ENCODE peak calls at places on chromosomes 2 and 18, in five cellular contexts. One of them, this sample, is unnamed.

GRCh38 chr2:1400943-1401735 is 12.1 kb upstream of the TPO start:
- DNase-seq in globus pallidus: no peak
- DNase-seq in effector memory CD8-positive, alpha-beta T cell: no peak
- DNase-seq in stimulated activated CD4-positive, alpha-beta T cell treated with anti-CD3 and anti-CD28 coated beads, Interleukin-15, amount 100 ng/mL, for 24 hours: no peak
- DNase-seq in mesothelial cell of epicardium: no peak
- DNase-seq in this sample: no peak

GRCh38 chr2:146527166-146527565 is 1317.7 kb upstream of the ACVR2A start:
- DNase-seq in effector memory CD8-positive, alpha-beta T cell: no peak
- DNase-seq in stimulated activated CD4-positive, alpha-beta T cell treated with anti-CD3 and anti-CD28 coated beads, Interleukin-15, amount 100 ng/mL, for 24 hours: no peak
- DNase-seq in mesothelial cell of epicardium: no peak
- DNase-seq in globus pallidus: no peak
- DNase-seq in this sample: no peak

GRCh38 chr2:241112592-241112991 is 10.5 kb upstream of the MTERF4 start:
- DNase-seq in stimulated activated CD4-positive, alpha-beta T cell treated with anti-CD3 and anti-CD28 coated beads, Interleukin-15, amount 100 ng/mL, for 24 hours: peak; percentile 67
- DNase-seq in mesothelial cell of epicardium: no peak
- DNase-seq in globus pallidus: no peak
- DNase-seq in effector memory CD8-positive, alpha-beta T cell: peak; percentile 6
- DNase-seq in this sample: peak; percentile 57

GRCh38 chr2:85865539-85866164 is 23.1 kb downstream of the ST3GAL5 start:
- DNase-seq in stimulated activated CD4-positive, alpha-beta T cell treated with anti-CD3 and anti-CD28 coated beads, Interleukin-15, amount 100 ng/mL, for 24 hours: peak; percentile 60
- DNase-seq in globus pallidus: no peak
- DNase-seq in effector memory CD8-positive, alpha-beta T cell: no peak
- DNase-seq in mesothelial cell of epicardium: no peak
- DNase-seq in this sample: no peak

GRCh38 chr18:4203525-4203924 is 251.6 kb downstream of the DLGAP1 start:
- DNase-seq in globus pallidus: no peak
- DNase-seq in mesothelial cell of epicardium: no peak
- DNase-seq in effector memory CD8-positive, alpha-beta T cell: no peak
- DNase-seq in stimulated activated CD4-positive, alpha-beta T cell treated with anti-CD3 and anti-CD28 coated beads, Interleukin-15, amount 100 ng/mL, for 24 hours: no peak
- DNase-seq in this sample: no peak

GRCh38 chr2:95298471-95299111 is 1.4 kb downstream of the KCNIP3 start:
- DNase-seq in stimulated activated CD4-positive, alpha-beta T cell treated with anti-CD3 and anti-CD28 coated beads, Interleukin-15, amount 100 ng/mL, for 24 hours: no peak
- DNase-seq in mesothelial cell of epicardium: no peak
- DNase-seq in effector memory CD8-positive, alpha-beta T cell: no peak
- DNase-seq in globus pallidus: no peak
- DNase-seq in this sample: no peak

GRCh38 chr2:72127401-72128058 is 20.1 kb downstream of the CYP26B1 start:
- DNase-seq in mesothelial cell of epicardium: peak; percentile 55
- DNase-seq in globus pallidus: no peak
- DNase-seq in stimulated activated CD4-positive, alpha-beta T cell treated with anti-CD3 and anti-CD28 coated beads, Interleukin-15, amount 100 ng/mL, for 24 hours: no peak
- DNase-seq in effector memory CD8-positive, alpha-beta T cell: no peak
- DNase-seq in this sample: no peak

GRCh38 chr18:75125359-75126331 is 83.3 kb downstream of the PTGR3 start:
- DNase-seq in effector memory CD8-positive, alpha-beta T cell: no peak
- DNase-seq in globus pallidus: no peak
- DNase-seq in stimulated activated CD4-positive, alpha-beta T cell treated with anti-CD3 and anti-CD28 coated beads, Interleukin-15, amount 100 ng/mL, for 24 hours: no peak
- DNase-seq in mesothelial cell of epicardium: peak; percentile 31
- DNase-seq in this sample: no peak

GRCh38 chr2:43003702-43004101 is 211.3 kb upstream of the HAAO start:
- DNase-seq in stimulated activated CD4-positive, alpha-beta T cell treated with anti-CD3 and anti-CD28 coated beads, Interleukin-15, amount 100 ng/mL, for 24 hours: no peak
- DNase-seq in effector memory CD8-positive, alpha-beta T cell: no peak
- DNase-seq in mesothelial cell of epicardium: no peak
- DNase-seq in globus pallidus: no peak
- DNase-seq in this sample: no peak

GRCh38 chr2:189783451-189783926 is 650 bp downstream of the ORMDL1 start:
- DNase-seq in stimulated activated CD4-positive, alpha-beta T cell treated with anti-CD3 and anti-CD28 coated beads, Interleukin-15, amount 100 ng/mL, for 24 hours: no peak
- DNase-seq in effector memory CD8-positive, alpha-beta T cell: no peak
- DNase-seq in mesothelial cell of epicardium: no peak
- DNase-seq in globus pallidus: peak; percentile 22
- DNase-seq in this sample: no peak

GRCh38 chr18:48408111-48408726 is 964 bp downstream of the ZBTB7C start:
- DNase-seq in globus pallidus: no peak
- DNase-seq in effector memory CD8-positive, alpha-beta T cell: no peak
- DNase-seq in stimulated activated CD4-positive, alpha-beta T cell treated with anti-CD3 and anti-CD28 coated beads, Interleukin-15, amount 100 ng/mL, for 24 hours: peak; percentile 17
- DNase-seq in mesothelial cell of epicardium: peak; percentile 46
- DNase-seq in this sample: no peak

GRCh38 chr2:170812716-170813585 is 3.7 kb upstream of the GAD1 start:
- DNase-seq in effector memory CD8-positive, alpha-beta T cell: no peak
- DNase-seq in stimulated activated CD4-positive, alpha-beta T cell treated with anti-CD3 and anti-CD28 coated beads, Interleukin-15, amount 100 ng/mL, for 24 hours: no peak
- DNase-seq in mesothelial cell of epicardium: no peak
- DNase-seq in globus pallidus: peak; percentile 80
- DNase-seq in this sample: no peak

GRCh38 chr2:1462984-1463383 is 49.7 kb downstream of the TPO start:
- DNase-seq in stimulated activated CD4-positive, alpha-beta T cell treated with anti-CD3 and anti-CD28 coated beads, Interleukin-15, amount 100 ng/mL, for 24 hours: no peak
- DNase-seq in globus pallidus: no peak
- DNase-seq in effector memory CD8-positive, alpha-beta T cell: no peak
- DNase-seq in mesothelial cell of epicardium: no peak
- DNase-seq in this sample: no peak

GRCh38 chr18:48009116-48009825 is 78.8 kb upstream of the SMAD2 start:
- DNase-seq in globus pallidus: no peak
- DNase-seq in stimulated activated CD4-positive, alpha-beta T cell treated with anti-CD3 and anti-CD28 coated beads, Interleukin-15, amount 100 ng/mL, for 24 hours: no peak
- DNase-seq in mesothelial cell of epicardium: no peak
- DNase-seq in effector memory CD8-positive, alpha-beta T cell: no peak
- DNase-seq in this sample: no peak

GRCh38 chr2:165794520-165794882 is 454 bp upstream of the GALNT3 start:
- DNase-seq in stimulated activated CD4-positive, alpha-beta T cell treated with anti-CD3 and anti-CD28 coated beads, Interleukin-15, amount 100 ng/mL, for 24 hours: peak; percentile 70
- DNase-seq in effector memory CD8-positive, alpha-beta T cell: peak; percentile 55
- DNase-seq in mesothelial cell of epicardium: peak; percentile 40
- DNase-seq in globus pallidus: peak; percentile 9
- DNase-seq in this sample: peak; percentile 14

GRCh38 chr2:61937098-61937497 is 31.6 kb downstream of the COMMD1 start:
- DNase-seq in mesothelial cell of epicardium: no peak
- DNase-seq in effector memory CD8-positive, alpha-beta T cell: no peak
- DNase-seq in globus pallidus: no peak
- DNase-seq in stimulated activated CD4-positive, alpha-beta T cell treated with anti-CD3 and anti-CD28 coated beads, Interleukin-15, amount 100 ng/mL, for 24 hours: no peak
- DNase-seq in this sample: no peak

GRCh38 chr18:55477537-55478300 is 110.3 kb downstream of the TCF4 start:
- DNase-seq in stimulated activated CD4-positive, alpha-beta T cell treated with anti-CD3 and anti-CD28 coated beads, Interleukin-15, amount 100 ng/mL, for 24 hours: peak; percentile 6
- DNase-seq in mesothelial cell of epicardium: no peak
- DNase-seq in globus pallidus: peak; percentile 51
- DNase-seq in effector memory CD8-positive, alpha-beta T cell: no peak
- DNase-seq in this sample: peak; percentile 2

GRCh38 chr2:217593732-217594131 is 409.1 kb downstream of the TNS1 start:
- DNase-seq in effector memory CD8-positive, alpha-beta T cell: no peak
- DNase-seq in globus pallidus: no peak
- DNase-seq in mesothelial cell of epicardium: no peak
- DNase-seq in stimulated activated CD4-positive, alpha-beta T cell treated with anti-CD3 and anti-CD28 coated beads, Interleukin-15, amount 100 ng/mL, for 24 hours: no peak
- DNase-seq in this sample: no peak

GRCh38 chr18:14974576-14974975 is 226.6 kb downstream of the ANKRD30B start:
- DNase-seq in effector memory CD8-positive, alpha-beta T cell: no peak
- DNase-seq in stimulated activated CD4-positive, alpha-beta T cell treated with anti-CD3 and anti-CD28 coated beads, Interleukin-15, amount 100 ng/mL, for 24 hours: no peak
- DNase-seq in mesothelial cell of epicardium: no peak
- DNase-seq in globus pallidus: no peak
- DNase-seq in this sample: no peak

GRCh38 chr18:42976869-42977268 is 138.6 kb downstream of the RIT2 start:
- DNase-seq in stimulated activated CD4-positive, alpha-beta T cell treated with anti-CD3 and anti-CD28 coated beads, Interleukin-15, amount 100 ng/mL, for 24 hours: no peak
- DNase-seq in mesothelial cell of epicardium: no peak
- DNase-seq in globus pallidus: no peak
- DNase-seq in effector memory CD8-positive, alpha-beta T cell: no peak
- DNase-seq in this sample: no peak

GRCh38 chr2:148194882-148195281 is 174.0 kb downstream of the MBD5 start:
- DNase-seq in stimulated activated CD4-positive, alpha-beta T cell treated with anti-CD3 and anti-CD28 coated beads, Interleukin-15, amount 100 ng/mL, for 24 hours: no peak
- DNase-seq in mesothelial cell of epicardium: no peak
- DNase-seq in globus pallidus: no peak
- DNase-seq in effector memory CD8-positive, alpha-beta T cell: no peak
- DNase-seq in this sample: no peak

GRCh38 chr2:2560374-2561015 is 229.4 kb upstream of the MYT1L start:
- DNase-seq in stimulated activated CD4-positive, alpha-beta T cell treated with anti-CD3 and anti-CD28 coated beads, Interleukin-15, amount 100 ng/mL, for 24 hours: no peak
- DNase-seq in mesothelial cell of epicardium: no peak
- DNase-seq in effector memory CD8-positive, alpha-beta T cell: no peak
- DNase-seq in globus pallidus: no peak
- DNase-seq in this sample: no peak

GRCh38 chr2:44549856-44550255 is 188.1 kb downstream of the CAMKMT start:
- DNase-seq in effector memory CD8-positive, alpha-beta T cell: no peak
- DNase-seq in mesothelial cell of epicardium: no peak
- DNase-seq in stimulated activated CD4-positive, alpha-beta T cell treated with anti-CD3 and anti-CD28 coated beads, Interleukin-15, amount 100 ng/mL, for 24 hours: no peak
- DNase-seq in globus pallidus: no peak
- DNase-seq in this sample: no peak

GRCh38 chr2:62604336-62604735 is 98.3 kb upstream of the TMEM17 start:
- DNase-seq in effector memory CD8-positive, alpha-beta T cell: no peak
- DNase-seq in mesothelial cell of epicardium: no peak
- DNase-seq in stimulated activated CD4-positive, alpha-beta T cell treated with anti-CD3 and anti-CD28 coated beads, Interleukin-15, amount 100 ng/mL, for 24 hours: no peak
- DNase-seq in globus pallidus: no peak
- DNase-seq in this sample: no peak

GRCh38 chr2:161415467-161416293 is 417 bp upstream of the TBR1 start:
- DNase-seq in effector memory CD8-positive, alpha-beta T cell: no peak
- DNase-seq in mesothelial cell of epicardium: peak; percentile 38
- DNase-seq in globus pallidus: no peak
- DNase-seq in stimulated activated CD4-positive, alpha-beta T cell treated with anti-CD3 and anti-CD28 coated beads, Interleukin-15, amount 100 ng/mL, for 24 hours: peak; percentile 31
- DNase-seq in this sample: no peak

GRCh38 chr2:780002-780401 is 102.8 kb upstream of the TMEM18 start:
- DNase-seq in effector memory CD8-positive, alpha-beta T cell: no peak
- DNase-seq in mesothelial cell of epicardium: no peak
- DNase-seq in globus pallidus: no peak
- DNase-seq in stimulated activated CD4-positive, alpha-beta T cell treated with anti-CD3 and anti-CD28 coated beads, Interleukin-15, amount 100 ng/mL, for 24 hours: no peak
- DNase-seq in this sample: no peak

GRCh38 chr2:72999729-73000725 is 71.5 kb downstream of the SFXN5 start:
- DNase-seq in mesothelial cell of epicardium: peak; percentile 36
- DNase-seq in globus pallidus: no peak
- DNase-seq in effector memory CD8-positive, alpha-beta T cell: no peak
- DNase-seq in stimulated activated CD4-positive, alpha-beta T cell treated with anti-CD3 and anti-CD28 coated beads, Interleukin-15, amount 100 ng/mL, for 24 hours: no peak
- DNase-seq in this sample: no peak

GRCh38 chr18:12317664-12318333 is 9.8 kb downstream of the TUBB6 start:
- DNase-seq in mesothelial cell of epicardium: no peak
- DNase-seq in globus pallidus: no peak
- DNase-seq in stimulated activated CD4-positive, alpha-beta T cell treated with anti-CD3 and anti-CD28 coated beads, Interleukin-15, amount 100 ng/mL, for 24 hours: no peak
- DNase-seq in effector memory CD8-positive, alpha-beta T cell: no peak
- DNase-seq in this sample: no peak

GRCh38 chr2:196925445-196925767 is 1.1 kb downstream of the PGAP1 start:
- DNase-seq in stimulated activated CD4-positive, alpha-beta T cell treated with anti-CD3 and anti-CD28 coated beads, Interleukin-15, amount 100 ng/mL, for 24 hours: no peak
- DNase-seq in effector memory CD8-positive, alpha-beta T cell: no peak
- DNase-seq in mesothelial cell of epicardium: no peak
- DNase-seq in globus pallidus: peak; percentile 47
- DNase-seq in this sample: no peak

GRCh38 chr18:12044591-12044990 is 49.1 kb upstream of the ANKRD62 start:
- DNase-seq in effector memory CD8-positive, alpha-beta T cell: no peak
- DNase-seq in stimulated activated CD4-positive, alpha-beta T cell treated with anti-CD3 and anti-CD28 coated beads, Interleukin-15, amount 100 ng/mL, for 24 hours: no peak
- DNase-seq in mesothelial cell of epicardium: no peak
- DNase-seq in globus pallidus: no peak
- DNase-seq in this sample: no peak

GRCh38 chr2:205688417-205689200 is 6.3 kb downstream of the NRP2 start:
- DNase-seq in globus pallidus: no peak
- DNase-seq in stimulated activated CD4-positive, alpha-beta T cell treated with anti-CD3 and anti-CD28 coated beads, Interleukin-15, amount 100 ng/mL, for 24 hours: no peak
- DNase-seq in effector memory CD8-positive, alpha-beta T cell: no peak
- DNase-seq in mesothelial cell of epicardium: no peak
- DNase-seq in this sample: no peak

GRCh38 chr2:188678921-188679320 is 295.3 kb upstream of the COL3A1 start:
- DNase-seq in stimulated activated CD4-positive, alpha-beta T cell treated with anti-CD3 and anti-CD28 coated beads, Interleukin-15, amount 100 ng/mL, for 24 hours: no peak
- DNase-seq in effector memory CD8-positive, alpha-beta T cell: no peak
- DNase-seq in mesothelial cell of epicardium: no peak
- DNase-seq in globus pallidus: no peak
- DNase-seq in this sample: no peak

GRCh38 chr2:162885281-162886070 is 46.9 kb upstream of the KCNH7 start:
- DNase-seq in mesothelial cell of epicardium: no peak
- DNase-seq in stimulated activated CD4-positive, alpha-beta T cell treated with anti-CD3 and anti-CD28 coated beads, Interleukin-15, amount 100 ng/mL, for 24 hours: no peak
- DNase-seq in effector memory CD8-positive, alpha-beta T cell: no peak
- DNase-seq in globus pallidus: no peak
- DNase-seq in this sample: no peak

GRCh38 chr2:74834806-74835755 is 1.2 kb downstream of the HK2 start:
- DNase-seq in effector memory CD8-positive, alpha-beta T cell: no peak
- DNase-seq in mesothelial cell of epicardium: peak; percentile 55
- DNase-seq in stimulated activated CD4-positive, alpha-beta T cell treated with anti-CD3 and anti-CD28 coated beads, Interleukin-15, amount 100 ng/mL, for 24 hours: peak; percentile 88
- DNase-seq in globus pallidus: no peak
- DNase-seq in this sample: peak; percentile 49

GRCh38 chr2:241815477-241816430 is 6.8 kb downstream of the NEU4 start:
- DNase-seq in globus pallidus: no peak
- DNase-seq in mesothelial cell of epicardium: no peak
- DNase-seq in effector memory CD8-positive, alpha-beta T cell: no peak
- DNase-seq in stimulated activated CD4-positive, alpha-beta T cell treated with anti-CD3 and anti-CD28 coated beads, Interleukin-15, amount 100 ng/mL, for 24 hours: no peak
- DNase-seq in this sample: no peak

GRCh38 chr2:105396254-105397024 is 2.4 kb downstream of the FHL2 start:
- DNase-seq in effector memory CD8-positive, alpha-beta T cell: no peak
- DNase-seq in globus pallidus: no peak
- DNase-seq in mesothelial cell of epicardium: no peak
- DNase-seq in stimulated activated CD4-positive, alpha-beta T cell treated with anti-CD3 and anti-CD28 coated beads, Interleukin-15, amount 100 ng/mL, for 24 hours: peak; percentile 66
- DNase-seq in this sample: no peak

GRCh38 chr18:54551590-54551989 is 39.5 kb upstream of the DYNAP start:
- DNase-seq in mesothelial cell of epicardium: no peak
- DNase-seq in effector memory CD8-positive, alpha-beta T cell: no peak
- DNase-seq in stimulated activated CD4-positive, alpha-beta T cell treated with anti-CD3 and anti-CD28 coated beads, Interleukin-15, amount 100 ng/mL, for 24 hours: no peak
- DNase-seq in globus pallidus: no peak
- DNase-seq in this sample: no peak

GRCh38 chr2:190974629-190975361 is 39.2 kb downstream of the STAT1 start:
- DNase-seq in globus pallidus: no peak
- DNase-seq in stimulated activated CD4-positive, alpha-beta T cell treated with anti-CD3 and anti-CD28 coated beads, Interleukin-15, amount 100 ng/mL, for 24 hours: no peak
- DNase-seq in mesothelial cell of epicardium: no peak
- DNase-seq in effector memory CD8-positive, alpha-beta T cell: no peak
- DNase-seq in this sample: no peak

GRCh38 chr2:37683926-37684780 is 12.7 kb upstream of the CDC42EP3 start:
- DNase-seq in mesothelial cell of epicardium: no peak
- DNase-seq in effector memory CD8-positive, alpha-beta T cell: no peak
- DNase-seq in stimulated activated CD4-positive, alpha-beta T cell treated with anti-CD3 and anti-CD28 coated beads, Interleukin-15, amount 100 ng/mL, for 24 hours: no peak
- DNase-seq in globus pallidus: no peak
- DNase-seq in this sample: peak; percentile 2

This sample was measured in T-cell.